ENCODE peak calls at places on chromosomes 16 and 17, in nine cellular contexts. One of them, this sample, is unnamed.

GRCh38 chr16:89795676-89796075 is 20.8 kb downstream of the FANCA start:
- DNase-seq in cardiac muscle cell: no peak
- DNase-seq in activated CD4-positive, alpha-beta memory T cell treated with anti-CD3 and anti-CD28 coated beads for 36 hours: no peak
- DNase-seq in H7: no peak
- DNase-seq in natural killer cell: no peak
- DNase-seq in GM23248: peak; percentile 3
- DNase-seq in NCI-H460: no peak
- DNase-seq in head of caudate nucleus: no peak
- DNase-seq in AG20443: no peak
- DNase-seq in this sample: no peak

GRCh38 chr16:50183316-50183715 is 30.2 kb downstream of the TENT4B start:
- DNase-seq in cardiac muscle cell: peak; percentile 86
- DNase-seq in activated CD4-positive, alpha-beta memory T cell treated with anti-CD3 and anti-CD28 coated beads for 36 hours: no peak
- DNase-seq in H7: no peak
- DNase-seq in natural killer cell: no peak
- DNase-seq in GM23248: peak; percentile 78
- DNase-seq in NCI-H460: no peak
- DNase-seq in head of caudate nucleus: no peak
- DNase-seq in AG20443: peak; percentile 43
- DNase-seq in this sample: peak; percentile 93

GRCh38 chr16:2689968-2690830 is 7.9 kb downstream of the KCTD5 start:
- DNase-seq in cardiac muscle cell: no peak
- DNase-seq in activated CD4-positive, alpha-beta memory T cell treated with anti-CD3 and anti-CD28 coated beads for 36 hours: no peak
- DNase-seq in H7: peak; percentile 36
- DNase-seq in natural killer cell: no peak
- DNase-seq in GM23248: no peak
- DNase-seq in NCI-H460: no peak
- DNase-seq in head of caudate nucleus: peak; percentile 30
- DNase-seq in AG20443: no peak
- DNase-seq in this sample: no peak

GRCh38 chr17:17172990-17173389 is 33.1 kb downstream of the PLD6 start:
- DNase-seq in cardiac muscle cell: no peak
- DNase-seq in activated CD4-positive, alpha-beta memory T cell treated with anti-CD3 and anti-CD28 coated beads for 36 hours: no peak
- DNase-seq in H7: no peak
- DNase-seq in natural killer cell: no peak
- DNase-seq in GM23248: no peak
- DNase-seq in NCI-H460: no peak
- DNase-seq in head of caudate nucleus: no peak
- DNase-seq in AG20443: no peak
- DNase-seq in this sample: no peak

GRCh38 chr16:46673320-46674013 is 15.5 kb downstream of the VPS35 start:
- DNase-seq in cardiac muscle cell: peak; percentile 77
- DNase-seq in activated CD4-positive, alpha-beta memory T cell treated with anti-CD3 and anti-CD28 coated beads for 36 hours: peak; percentile 61
- DNase-seq in H7: peak; percentile 70
- DNase-seq in natural killer cell: no peak
- DNase-seq in GM23248: peak; percentile 74
- DNase-seq in NCI-H460: peak; percentile 69
- DNase-seq in head of caudate nucleus: peak; percentile 38
- DNase-seq in AG20443: peak; percentile 79
- DNase-seq in this sample: peak; percentile 71

GRCh38 chr16:68086860-68087268 is 1.7 kb downstream of the NFATC3 start:
- DNase-seq in cardiac muscle cell: no peak
- DNase-seq in activated CD4-positive, alpha-beta memory T cell treated with anti-CD3 and anti-CD28 coated beads for 36 hours: no peak
- DNase-seq in H7: no peak
- DNase-seq in natural killer cell: no peak
- DNase-seq in GM23248: peak; percentile 53
- DNase-seq in NCI-H460: no peak
- DNase-seq in head of caudate nucleus: no peak
- DNase-seq in AG20443: no peak
- DNase-seq in this sample: peak; percentile 34

GRCh38 chr17:45719335-45720071 is 64.6 kb upstream of the CRHR1 start:
- DNase-seq in cardiac muscle cell: peak; percentile 76
- DNase-seq in activated CD4-positive, alpha-beta memory T cell treated with anti-CD3 and anti-CD28 coated beads for 36 hours: no peak
- DNase-seq in H7: peak; percentile 67
- DNase-seq in natural killer cell: no peak
- DNase-seq in GM23248: peak; percentile 96
- DNase-seq in NCI-H460: peak; percentile 13
- DNase-seq in head of caudate nucleus: no peak
- DNase-seq in AG20443: peak; percentile 86
- DNase-seq in this sample: peak; percentile 38

GRCh38 chr17:12256380-12256995 is 235.8 kb downstream of the MAP2K4 start:
- DNase-seq in cardiac muscle cell: peak; percentile 71
- DNase-seq in activated CD4-positive, alpha-beta memory T cell treated with anti-CD3 and anti-CD28 coated beads for 36 hours: peak; percentile 21
- DNase-seq in H7: peak; percentile 41
- DNase-seq in natural killer cell: no peak
- DNase-seq in GM23248: peak; percentile 64
- DNase-seq in NCI-H460: peak; percentile 49
- DNase-seq in head of caudate nucleus: peak; percentile 58
- DNase-seq in AG20443: peak; percentile 68
- DNase-seq in this sample: peak; percentile 67

GRCh38 chr17:75498726-75499213 is 16.6 kb downstream of the CASKIN2 start:
- DNase-seq in cardiac muscle cell: peak; percentile 11
- DNase-seq in activated CD4-positive, alpha-beta memory T cell treated with anti-CD3 and anti-CD28 coated beads for 36 hours: no peak
- DNase-seq in H7: peak; percentile 85
- DNase-seq in natural killer cell: no peak
- DNase-seq in GM23248: no peak
- DNase-seq in NCI-H460: no peak
- DNase-seq in head of caudate nucleus: no peak
- DNase-seq in AG20443: no peak
- DNase-seq in this sample: no peak

GRCh38 chr17:65794572-65794971 is 233.1 kb upstream of the AXIN2 start:
- DNase-seq in cardiac muscle cell: peak; percentile 54
- DNase-seq in activated CD4-positive, alpha-beta memory T cell treated with anti-CD3 and anti-CD28 coated beads for 36 hours: no peak
- DNase-seq in H7: peak; percentile 30
- DNase-seq in natural killer cell: no peak
- DNase-seq in GM23248: peak; percentile 41
- DNase-seq in NCI-H460: peak; percentile 45
- DNase-seq in head of caudate nucleus: no peak
- DNase-seq in AG20443: peak; percentile 18
- DNase-seq in this sample: peak; percentile 35

GRCh38 chr16:53944026-53944425 is 240.1 kb downstream of the FTO start:
- DNase-seq in cardiac muscle cell: no peak
- DNase-seq in activated CD4-positive, alpha-beta memory T cell treated with anti-CD3 and anti-CD28 coated beads for 36 hours: no peak
- DNase-seq in H7: no peak
- DNase-seq in natural killer cell: no peak
- DNase-seq in GM23248: peak; percentile 21
- DNase-seq in NCI-H460: no peak
- DNase-seq in head of caudate nucleus: no peak
- DNase-seq in AG20443: no peak
- DNase-seq in this sample: no peak

GRCh38 chr17:62705781-62706597 is 78.5 kb downstream of the MRC2 start:
- DNase-seq in cardiac muscle cell: peak; percentile 56
- DNase-seq in activated CD4-positive, alpha-beta memory T cell treated with anti-CD3 and anti-CD28 coated beads for 36 hours: no peak
- DNase-seq in H7: peak; percentile 69
- DNase-seq in natural killer cell: no peak
- DNase-seq in GM23248: no peak
- DNase-seq in NCI-H460: no peak
- DNase-seq in head of caudate nucleus: peak; percentile 74
- DNase-seq in AG20443: no peak
- DNase-seq in this sample: peak; percentile 21

GRCh38 chr17:81239714-81240555 is 817 bp downstream of the NDUFAF8 start:
- DNase-seq in cardiac muscle cell: no peak
- DNase-seq in activated CD4-positive, alpha-beta memory T cell treated with anti-CD3 and anti-CD28 coated beads for 36 hours: peak; percentile 64
- DNase-seq in H7: peak; percentile 86
- DNase-seq in natural killer cell: no peak
- DNase-seq in GM23248: peak; percentile 68
- DNase-seq in NCI-H460: no peak
- DNase-seq in head of caudate nucleus: no peak
- DNase-seq in AG20443: peak; percentile 43
- DNase-seq in this sample: no peak

GRCh38 chr16:84368327-84368996 is at the start of gene ATP2C2:
- DNase-seq in cardiac muscle cell: no peak
- DNase-seq in activated CD4-positive, alpha-beta memory T cell treated with anti-CD3 and anti-CD28 coated beads for 36 hours: no peak
- DNase-seq in H7: peak; percentile 99
- DNase-seq in natural killer cell: no peak
- DNase-seq in GM23248: no peak
- DNase-seq in NCI-H460: no peak
- DNase-seq in head of caudate nucleus: no peak
- DNase-seq in AG20443: no peak
- DNase-seq in this sample: no peak

GRCh38 chr16:3007957-3008748 is 4.6 kb upstream of the CLDN9 start:
- DNase-seq in cardiac muscle cell: no peak
- DNase-seq in activated CD4-positive, alpha-beta memory T cell treated with anti-CD3 and anti-CD28 coated beads for 36 hours: peak; percentile 29
- DNase-seq in H7: peak; percentile 92
- DNase-seq in natural killer cell: no peak
- DNase-seq in GM23248: no peak
- DNase-seq in NCI-H460: no peak
- DNase-seq in head of caudate nucleus: peak; percentile 26
- DNase-seq in AG20443: no peak
- DNase-seq in this sample: no peak

GRCh38 chr16:87002717-87003413 is 314.3 kb downstream of the C16orf95 start:
- DNase-seq in cardiac muscle cell: peak; percentile 75
- DNase-seq in activated CD4-positive, alpha-beta memory T cell treated with anti-CD3 and anti-CD28 coated beads for 36 hours: no peak
- DNase-seq in H7: no peak
- DNase-seq in natural killer cell: no peak
- DNase-seq in GM23248: peak; percentile 62
- DNase-seq in NCI-H460: no peak
- DNase-seq in head of caudate nucleus: no peak
- DNase-seq in AG20443: peak; percentile 52
- DNase-seq in this sample: peak; percentile 61

GRCh38 chr17:64358261-64358788 is 32.3 kb downstream of the PECAM1 start:
- DNase-seq in cardiac muscle cell: no peak
- DNase-seq in activated CD4-positive, alpha-beta memory T cell treated with anti-CD3 and anti-CD28 coated beads for 36 hours: no peak
- DNase-seq in H7: no peak
- DNase-seq in natural killer cell: no peak
- DNase-seq in GM23248: peak; percentile 42
- DNase-seq in NCI-H460: no peak
- DNase-seq in head of caudate nucleus: no peak
- DNase-seq in AG20443: no peak
- DNase-seq in this sample: no peak

GRCh38 chr17:21418446-21419298 is 42.5 kb downstream of the KCNJ12 start:
- DNase-seq in cardiac muscle cell: no peak
- DNase-seq in activated CD4-positive, alpha-beta memory T cell treated with anti-CD3 and anti-CD28 coated beads for 36 hours: peak; percentile 39
- DNase-seq in H7: peak; percentile 55
- DNase-seq in natural killer cell: no peak
- DNase-seq in GM23248: no peak
- DNase-seq in NCI-H460: no peak
- DNase-seq in head of caudate nucleus: no peak
- DNase-seq in AG20443: no peak
- DNase-seq in this sample: no peak

GRCh38 chr17:77495575-77495974 is 354.8 kb downstream of the SEC14L1 start:
- DNase-seq in cardiac muscle cell: no peak
- DNase-seq in activated CD4-positive, alpha-beta memory T cell treated with anti-CD3 and anti-CD28 coated beads for 36 hours: no peak
- DNase-seq in H7: no peak
- DNase-seq in natural killer cell: no peak
- DNase-seq in GM23248: no peak
- DNase-seq in NCI-H460: no peak
- DNase-seq in head of caudate nucleus: no peak
- DNase-seq in AG20443: no peak
- DNase-seq in this sample: no peak

GRCh38 chr16:30899794-30900193 is 3.4 kb downstream of the CTF1 start:
- DNase-seq in cardiac muscle cell: no peak
- DNase-seq in activated CD4-positive, alpha-beta memory T cell treated with anti-CD3 and anti-CD28 coated beads for 36 hours: no peak
- DNase-seq in H7: peak; percentile 6
- DNase-seq in natural killer cell: no peak
- DNase-seq in GM23248: no peak
- DNase-seq in NCI-H460: no peak
- DNase-seq in head of caudate nucleus: no peak
- DNase-seq in AG20443: no peak
- DNase-seq in this sample: no peak

GRCh38 chr16:62014534-62014933 is 21.7 kb downstream of the CDH8 start:
- DNase-seq in cardiac muscle cell: no peak
- DNase-seq in activated CD4-positive, alpha-beta memory T cell treated with anti-CD3 and anti-CD28 coated beads for 36 hours: no peak
- DNase-seq in H7: no peak
- DNase-seq in natural killer cell: no peak
- DNase-seq in GM23248: no peak
- DNase-seq in NCI-H460: no peak
- DNase-seq in head of caudate nucleus: no peak
- DNase-seq in AG20443: no peak
- DNase-seq in this sample: no peak

GRCh38 chr17:47692895-47693666 is 880 bp upstream of the TBKBP1 start:
- DNase-seq in cardiac muscle cell: no peak
- DNase-seq in activated CD4-positive, alpha-beta memory T cell treated with anti-CD3 and anti-CD28 coated beads for 36 hours: peak; percentile 12
- DNase-seq in H7: peak; percentile 64
- DNase-seq in natural killer cell: no peak
- DNase-seq in GM23248: peak; percentile 37
- DNase-seq in NCI-H460: no peak
- DNase-seq in head of caudate nucleus: no peak
- DNase-seq in AG20443: no peak
- DNase-seq in this sample: no peak

GRCh38 chr17:64500923-64501765 is 4.3 kb upstream of the POLG2 start:
- DNase-seq in cardiac muscle cell: no peak
- DNase-seq in activated CD4-positive, alpha-beta memory T cell treated with anti-CD3 and anti-CD28 coated beads for 36 hours: no peak
- DNase-seq in H7: no peak
- DNase-seq in natural killer cell: no peak
- DNase-seq in GM23248: peak; percentile 20
- DNase-seq in NCI-H460: no peak
- DNase-seq in head of caudate nucleus: no peak
- DNase-seq in AG20443: no peak
- DNase-seq in this sample: no peak

GRCh38 chr17:45740553-45741330 is 43.4 kb upstream of the CRHR1 start:
- DNase-seq in cardiac muscle cell: peak; percentile 18
- DNase-seq in activated CD4-positive, alpha-beta memory T cell treated with anti-CD3 and anti-CD28 coated beads for 36 hours: peak; percentile 71
- DNase-seq in H7: peak; percentile 97
- DNase-seq in natural killer cell: no peak
- DNase-seq in GM23248: peak; percentile 61
- DNase-seq in NCI-H460: peak; percentile 46
- DNase-seq in head of caudate nucleus: peak; percentile 44
- DNase-seq in AG20443: peak; percentile 29
- DNase-seq in this sample: peak; percentile 3

GRCh38 chr17:41617136-41617535 is 4.6 kb upstream of the KRT16 start:
- DNase-seq in cardiac muscle cell: no peak
- DNase-seq in activated CD4-positive, alpha-beta memory T cell treated with anti-CD3 and anti-CD28 coated beads for 36 hours: no peak
- DNase-seq in H7: no peak
- DNase-seq in natural killer cell: no peak
- DNase-seq in GM23248: no peak
- DNase-seq in NCI-H460: no peak
- DNase-seq in head of caudate nucleus: no peak
- DNase-seq in AG20443: no peak
- DNase-seq in this sample: no peak

This sample was measured in fibroblast of the aortic adventitia.